ENCODE peak calls at places on chromosomes 4 and X, in eight cellular contexts. A is mucosa of descending colon; L is neural progenitor cell; Y is lower lobe of right lung; P is aorta; T is HCT116; N is effector memory CD4-positive, alpha-beta T cell; O is ovary. C is an unnamed sample. For H3K4me1, the result is how much of the 10 kb centered on the place peaks cover.

GRCh38 chr4:16617416-16617815 is 281.0 kb downstream of the LDB2 start:
- DNase-seq in A (no peak), P (no peak), N (no peak), T (no peak), Y (no peak), O (no peak), L (no peak), C (no peak)

GRCh38 chrX:119698835-119699234 is 5.9 kb upstream of the SEPTIN6 start:
- DNase-seq in O (no peak), N (no peak), T (peak), P (no peak), A (no peak), L (peak), Y (no peak), C (no peak)

GRCh38 chrX:21658152-21658737 is at the start of gene KLHL34:
- DNase-seq in N (no peak), T (no peak), P (peak), Y (no peak), L (no peak), A (peak), O (no peak), C (no peak)

GRCh38 chrX:46929439-46930018 is 17.3 kb downstream of the JADE3 start:
- DNase-seq in O (no peak), N (no peak), L (no peak), A (no peak), T (no peak), P (no peak), Y (no peak), C (no peak)

GRCh38 chr4:5780831-5781480 is 70.0 kb downstream of the EVC start:
- DNase-seq in N (no peak), Y (no peak), T (no peak), A (no peak), P (no peak), O (no peak), L (no peak), C (no peak)

GRCh38 chr4:37223732-37224131 is 20.8 kb upstream of the NWD2 start:
- DNase-seq in P (no peak), Y (no peak), N (no peak), A (no peak), L (no peak), O (no peak), T (no peak), C (no peak)

GRCh38 chr4:10554694-10555093 is 97.5 kb upstream of the ZNF518B start:
- DNase-seq in Y (no peak), T (peak), P (no peak), N (no peak), L (peak), A (no peak), O (peak), C (peak)

GRCh38 chr4:80462537-80463207 is 127.1 kb downstream of the CFAP299 start:
- DNase-seq in Y (no peak), T (no peak), L (no peak), P (no peak), N (no peak), A (no peak), O (no peak), C (no peak)

GRCh38 chr4:106864231-106864630 is 171.9 kb downstream of the DKK2 start:
- DNase-seq in T (no peak), O (no peak), P (no peak), A (no peak), L (no peak), Y (no peak), N (no peak), C (no peak)

GRCh38 chr4:173367285-173367684 is 3.5 kb upstream of the SAP30 start:
- DNase-seq in L (no peak), N (no peak), T (no peak), O (no peak), P (no peak), A (no peak), Y (no peak), C (no peak)

GRCh38 chr4:8664031-8664805 is 71.7 kb downstream of the CPZ start:
- DNase-seq in L (no peak), Y (peak), T (no peak), O (no peak), P (no peak), N (no peak), A (no peak), C (no peak)

GRCh38 chr4:140237616-140238352 is 83.8 kb upstream of the MAML3 start:
- DNase-seq in L (peak), O (peak), A (peak), T (no peak), P (peak), N (no peak), Y (peak), C (no peak)

GRCh38 chr4:141610365-141610764 is 26.0 kb upstream of the IL15 start:
- DNase-seq in Y (no peak), L (peak), P (no peak), O (no peak), A (no peak), N (no peak), T (no peak), C (no peak)

GRCh38 chr4:153265311-153266047 is 61.2 kb downstream of the TRIM2 start:
- DNase-seq in A (no peak), Y (no peak), P (no peak), N (no peak), O (no peak), T (no peak), L (no peak), C (no peak)

GRCh38 chrX:108397627-108398392 is 40.4 kb downstream of the COL4A6 start:
- DNase-seq in N (no peak), A (no peak), O (no peak), T (no peak), L (no peak), Y (no peak), P (no peak), C (no peak)
- H3K4me1 ChIP-seq in N (under half), A (under half), O (under half), T (under half), L (under half), Y (under half), P (under half), C (under half)

GRCh38 chr4:61248705-61249104 is 48.6 kb downstream of the ADGRL3 start:
- DNase-seq in T (no peak), L (no peak), O (no peak), A (no peak), P (no peak), N (no peak), Y (no peak), C (no peak)
- H3K4me3 ChIP-seq in T (no peak), L (no peak), O (no peak), A (no peak), P (no peak), N (no peak), Y (no peak), C (no peak)

GRCh38 chr4:162793004-162793403 is 373.7 kb downstream of the NAF1 start:
- DNase-seq in L (no peak), P (no peak), T (no peak), A (no peak), O (no peak), Y (no peak), N (no peak), C (no peak)

GRCh38 chr4:162791321-162791720 is 375.4 kb downstream of the NAF1 start:
- DNase-seq in T (no peak), L (peak), A (no peak), O (no peak), N (no peak), P (no peak), Y (no peak), C (no peak)

GRCh38 chr4:162793571-162793970 is 373.1 kb downstream of the NAF1 start:
- DNase-seq in T (no peak), O (no peak), A (no peak), P (no peak), Y (no peak), N (no peak), L (no peak), C (no peak)
- H3K4me1 ChIP-seq in T (under half), O (under half), A (under half), P (under half), Y (under half), N (under half), L (under half), C (under half)

DNA sequence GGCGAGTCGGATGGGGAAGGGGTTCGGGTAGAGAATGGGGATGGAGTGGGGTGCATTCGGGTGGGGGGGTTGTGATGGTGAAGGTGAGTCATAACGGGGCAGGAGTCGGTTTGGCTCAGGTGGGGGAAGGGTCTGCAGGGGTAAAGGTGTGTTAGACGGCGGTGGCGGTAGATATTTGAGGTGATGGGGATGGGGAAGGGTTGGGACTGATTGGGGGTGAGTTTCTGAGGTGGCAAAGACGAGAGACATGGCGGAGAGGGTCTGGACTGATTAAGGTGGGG is 738 bp downstream of the SYP start:
- DNase-seq in O (no peak), T (no peak), Y (no peak), A (no peak), P (no peak), L (no peak), N (no peak), C (no peak)
- H3K4me3 ChIP-seq in O (no peak), T (no peak), Y (no peak), A (no peak), P (no peak), L (no peak), N (no peak), C (no peak)

GRCh38 chr4:634599-634985 is 9.2 kb downstream of the PDE6B start:
- DNase-seq in T (no peak), A (no peak), Y (no peak), O (no peak), P (peak), N (no peak), L (no peak), C (no peak)
- H3K4me1 ChIP-seq in T (under half), A (under half), Y (under half), O (under half), P (under half), N (under half), L (under half), C (under half)

GRCh38 chrX:68831405-68832100 is 2.7 kb downstream of the EFNB1 start:
- DNase-seq in A (no peak), O (no peak), T (no peak), Y (no peak), P (no peak), L (no peak), N (no peak), C (no peak)
- H3K4me3 ChIP-seq in A (no peak), O (peak), T (no peak), Y (peak), P (no peak), L (peak), N (no peak), C (no peak)

GRCh38 chr4:1787411-1788077 is 5.5 kb upstream of the FGFR3 start:
- DNase-seq in O (no peak), A (no peak), Y (no peak), N (no peak), T (no peak), L (no peak), P (no peak), C (no peak)
- H3K4me1 ChIP-seq in O (under half), A (under half), Y (under half), N (under half), T (under half), L (under half), P (under half), C (under half)

C was measured in CD8-positive, alpha-beta memory T cell.